ENCODE peak calls at places on chromosome 21, in nine cellular contexts. J is hepatocyte; M is M059J; T is CD4-positive, alpha-beta T cell; L is DMS53; I is activated CD4-positive, CD25-positive, alpha-beta regulatory T cell treated with anti-CD3 and anti-CD28 coated beads, Interleukin-2, amount 50 U/mL, for 16 hours; B is dermis blood vessel endothelial cell; V is NCI-H69; G is activated gamma-delta T cell treated with Interleukin-2 at 50 U/mL for 16 hours. R is an unnamed sample.
A peak's percentile ranks its signal among the peaks of the same experiment; 100 is the strongest.

GRCh38 chr21:39144191-39144590 is 39.1 kb downstream of the PSMG1 start:
- DNase-seq in B (no peak), I (no peak), V (no peak), J (no peak), M (peak; percentile 20), G (no peak), T (no peak), L (peak; percentile 4), R (no peak)

GRCh38 chr21:43362306-43362927 is 64.5 kb downstream of the SIK1 start:
- DNase-seq in V (peak; percentile 95), I (peak; percentile 48), G (peak; percentile 77), B (peak; percentile 78), T (peak; percentile 72), J (peak; percentile 69), M (peak; percentile 14), L (no peak), R (peak; percentile 92)

GRCh38 chr21:42835611-42836401 is 43.5 kb downstream of the WDR4 start:
- DNase-seq in L (no peak), V (no peak), J (no peak), G (no peak), I (no peak), T (no peak), M (no peak), B (no peak), R (no peak)

GRCh38 chr21:38376693-38377092 is 119.9 kb downstream of the KCNJ15 start:
- DNase-seq in G (no peak), M (no peak), I (no peak), B (peak; percentile 71), L (no peak), J (no peak), T (no peak), V (no peak), R (no peak)

GRCh38 chr21:40678681-40679284 is 168.2 kb downstream of the DSCAM start:
- DNase-seq in T (no peak), V (no peak), L (no peak), I (no peak), B (no peak), J (no peak), G (no peak), M (no peak), R (no peak)

GRCh38 chr21:29215709-29216108 is 83.0 kb upstream of the BACH1 start:
- DNase-seq in B (no peak), J (no peak), T (no peak), L (no peak), M (no peak), I (no peak), V (peak; percentile 48), G (no peak), R (no peak)

GRCh38 chr21:27269646-27270045 is 302.8 kb upstream of the ADAMTS5 start:
- DNase-seq in J (peak; percentile 28), G (no peak), T (no peak), I (no peak), B (no peak), V (no peak), L (no peak), M (peak; percentile 88), R (no peak)

GRCh38 chr21:28675265-28676041 is 317.2 kb downstream of the LTN1 start:
- DNase-seq in M (peak; percentile 52), J (no peak), B (peak; percentile 29), T (no peak), I (no peak), G (no peak), V (no peak), L (no peak), R (no peak)

GRCh38 chr21:31293986-31294385 is 50.1 kb downstream of the TIAM1 start:
- DNase-seq in T (no peak), G (no peak), J (peak; percentile 40), B (peak; percentile 71), L (no peak), V (no peak), M (peak; percentile 73), I (no peak), R (no peak)

GRCh38 chr21:42991992-42992740 is 17.8 kb downstream of the PKNOX1 start:
- DNase-seq in L (peak; percentile 16), B (peak; percentile 85), T (no peak), G (no peak), I (no peak), V (no peak), J (peak; percentile 83), M (peak; percentile 84), R (no peak)

GRCh38 chr21:14545906-14546480 is at the start of gene SAMSN1:
- DNase-seq in L (no peak), V (no peak), J (no peak), B (peak; percentile 53), I (peak; percentile 51), G (peak; percentile 59), M (no peak), T (peak; percentile 54), R (no peak)

GRCh38 chr21:16908087-16908486 is 604.8 kb upstream of the CXADR start:
- DNase-seq in L (peak; percentile 78), V (peak; percentile 69), I (no peak), J (no peak), B (no peak), M (peak; percentile 87), T (no peak), G (no peak), R (no peak)

GRCh38 chr21:44345495-44345894 is 6.3 kb upstream of the CFAP410 start:
- DNase-seq in G (no peak), I (no peak), L (no peak), J (no peak), B (no peak), V (peak; percentile 23), T (no peak), M (no peak), R (no peak)

GRCh38 chr21:36499578-36500471 is 19.9 kb upstream of the CLDN14 start:
- DNase-seq in G (no peak), T (no peak), L (no peak), I (no peak), M (peak; percentile 38), J (no peak), B (peak; percentile 26), V (peak; percentile 89), R (no peak)

GRCh38 chr21:42575111-42575510 is 61.5 kb downstream of the SLC37A1 start:
- DNase-seq in B (no peak), G (no peak), I (no peak), M (no peak), V (no peak), J (no peak), L (no peak), T (no peak), R (no peak)

GRCh38 chr21:15406791-15407190 is 323.0 kb upstream of the USP25 start:
- DNase-seq in L (no peak), T (no peak), V (no peak), I (no peak), G (no peak), M (no peak), B (no peak), J (no peak), R (no peak)

GRCh38 chr21:42414928-42415769 is 11.4 kb downstream of the UBASH3A start:
- DNase-seq in G (peak; percentile 76), L (peak; percentile 86), M (peak; percentile 89), T (peak; percentile 72), J (no peak), V (no peak), B (peak; percentile 74), I (peak; percentile 82), R (no peak)

GRCh38 chr21:41411449-41412089 is 14.5 kb upstream of the MX1 start:
- DNase-seq in J (no peak), G (no peak), I (no peak), T (no peak), B (peak; percentile 14), V (peak; percentile 34), M (peak; percentile 77), L (peak; percentile 48), R (no peak)

GRCh38 chr21:31107871-31108270 is 69.6 kb upstream of the KRTAP19-8 start:
- DNase-seq in J (no peak), B (no peak), T (no peak), G (no peak), M (no peak), V (no peak), I (no peak), L (no peak), R (no peak)

GRCh38 chr21:42363331-42363730 is 3.0 kb downstream of the TFF1 start:
- DNase-seq in J (no peak), T (no peak), B (no peak), M (peak; percentile 26), G (no peak), I (no peak), V (no peak), L (peak; percentile 32), R (no peak)

GRCh38 chr21:46202592-46203202 is 18.4 kb upstream of the SPATC1L start:
- DNase-seq in T (no peak), G (no peak), M (no peak), L (no peak), I (no peak), V (no peak), J (no peak), B (peak; percentile 75), R (no peak)

GRCh38 chr21:41011968-41012367 is 156.0 kb upstream of the BACE2 start:
- DNase-seq in G (no peak), I (no peak), T (no peak), J (no peak), L (no peak), B (no peak), V (peak; percentile 8), M (peak; percentile 17), R (no peak)

GRCh38 chr21:21688877-21689276 is 690.7 kb downstream of the NCAM2 start:
- DNase-seq in G (no peak), B (no peak), M (peak; percentile 50), L (peak; percentile 5), V (peak; percentile 76), T (no peak), J (peak; percentile 27), I (no peak), R (peak; percentile 10)

GRCh38 chr21:15212214-15212613 is 147.4 kb upstream of the NRIP1 start:
- DNase-seq in V (no peak), G (no peak), I (no peak), L (no peak), M (no peak), J (no peak), B (no peak), T (no peak), R (no peak)

GRCh38 chr21:38965910-38966504 is 160.3 kb downstream of the ETS2 start:
- DNase-seq in I (no peak), B (no peak), M (no peak), T (no peak), V (peak; percentile 93), J (peak; percentile 80), G (no peak), L (peak; percentile 98), R (peak; percentile 83)

GRCh38 chr21:41927727-41928409 is 25.9 kb downstream of the C2CD2 start:
- DNase-seq in T (no peak), L (no peak), I (no peak), M (no peak), B (no peak), V (no peak), G (no peak), J (no peak), R (peak; percentile 30)

GRCh38 chr21:38761531-38761930 is 44.2 kb upstream of the ETS2 start:
- DNase-seq in L (no peak), T (no peak), G (no peak), M (no peak), V (no peak), J (no peak), B (no peak), I (no peak), R (no peak)

R was measured in H7.